ENCODE peak calls at places on chromosomes 3 and 15, in five cellular contexts. One of them, this sample, is unnamed.

GRCh38 chr15:38562278-38562677 is 2.3 kb downstream of the RASGRP1 start:
- DNase-seq in IMR-90: no peak
- DNase-seq in mesenchymal stem cell: no peak
- DNase-seq in trophoblast cell: no peak
- DNase-seq in H1: no peak
- DNase-seq in this sample: no peak

GRCh38 chr3:61650276-61650675 is 88.9 kb downstream of the PTPRG start:
- DNase-seq in IMR-90: peak
- DNase-seq in mesenchymal stem cell: no peak
- DNase-seq in trophoblast cell: no peak
- DNase-seq in H1: no peak
- DNase-seq in this sample: no peak

GRCh38 chr15:75036269-75036668 is 12.9 kb downstream of the PPCDC start:
- DNase-seq in IMR-90: no peak
- DNase-seq in mesenchymal stem cell: peak
- DNase-seq in trophoblast cell: peak
- DNase-seq in H1: peak
- DNase-seq in this sample: no peak

GRCh38 chr15:54159044-54159443 is 180.8 kb downstream of the UNC13C start:
- DNase-seq in IMR-90: no peak
- DNase-seq in mesenchymal stem cell: no peak
- DNase-seq in trophoblast cell: no peak
- DNase-seq in H1: no peak
- DNase-seq in this sample: no peak

GRCh38 chr15:67741313-67741712 is 84.0 kb upstream of the SKOR1 start:
- DNase-seq in IMR-90: no peak
- DNase-seq in mesenchymal stem cell: no peak
- DNase-seq in trophoblast cell: no peak
- DNase-seq in H1: no peak
- DNase-seq in this sample: no peak

GRCh38 chr3:9179826-9180763 is 69.4 kb downstream of the SRGAP3 start:
- DNase-seq in IMR-90: no peak
- DNase-seq in mesenchymal stem cell: no peak
- DNase-seq in trophoblast cell: no peak
- DNase-seq in H1: no peak
- DNase-seq in this sample: no peak

GRCh38 chr15:66898656-66899402 is 166.6 kb upstream of the SMAD3 start:
- DNase-seq in IMR-90: no peak
- DNase-seq in mesenchymal stem cell: no peak
- DNase-seq in trophoblast cell: no peak
- DNase-seq in H1: no peak
- DNase-seq in this sample: no peak

GRCh38 chr15:32781781-32782180 is 64.0 kb downstream of the GREM1 start:
- DNase-seq in IMR-90: no peak
- DNase-seq in mesenchymal stem cell: no peak
- DNase-seq in trophoblast cell: no peak
- DNase-seq in H1: no peak
- DNase-seq in this sample: no peak

GRCh38 chr3:171461087-171461917 is 1.1 kb upstream of the TNIK start:
- DNase-seq in IMR-90: peak
- DNase-seq in mesenchymal stem cell: no peak
- DNase-seq in trophoblast cell: peak
- DNase-seq in H1: peak
- DNase-seq in this sample: peak

GRCh38 chr3:172512363-172512762 is 10.9 kb downstream of the TNFSF10 start:
- DNase-seq in IMR-90: no peak
- DNase-seq in mesenchymal stem cell: peak
- DNase-seq in trophoblast cell: peak
- DNase-seq in H1: no peak
- DNase-seq in this sample: no peak

GRCh38 chr3:127546970-127547733 is 43.4 kb downstream of the TPRA1 start:
- DNase-seq in IMR-90: no peak
- DNase-seq in mesenchymal stem cell: no peak
- DNase-seq in trophoblast cell: no peak
- DNase-seq in H1: peak
- DNase-seq in this sample: no peak

GRCh38 chr3:183308746-183309145 is 55.7 kb downstream of the B3GNT5 start:
- DNase-seq in IMR-90: no peak
- DNase-seq in mesenchymal stem cell: no peak
- DNase-seq in trophoblast cell: no peak
- DNase-seq in H1: no peak
- DNase-seq in this sample: no peak

GRCh38 chr15:89101302-89102191 is 13.3 kb downstream of the ABHD2 start:
- DNase-seq in IMR-90: peak
- DNase-seq in mesenchymal stem cell: peak
- DNase-seq in trophoblast cell: peak
- DNase-seq in H1: no peak
- DNase-seq in this sample: no peak

GRCh38 chr3:128472462-128473179 is 5.9 kb upstream of the DNAJB8 start:
- DNase-seq in IMR-90: no peak
- DNase-seq in mesenchymal stem cell: no peak
- DNase-seq in trophoblast cell: no peak
- DNase-seq in H1: no peak
- DNase-seq in this sample: no peak

GRCh38 chr3:169203631-169204550 is 459.6 kb downstream of the MECOM start:
- DNase-seq in IMR-90: no peak
- DNase-seq in mesenchymal stem cell: no peak
- DNase-seq in trophoblast cell: no peak
- DNase-seq in H1: no peak
- DNase-seq in this sample: no peak

GRCh38 chr3:123067689-123068226 is 933 bp downstream of the PDIA5 start:
- DNase-seq in IMR-90: no peak
- DNase-seq in mesenchymal stem cell: no peak
- DNase-seq in trophoblast cell: peak
- DNase-seq in H1: no peak
- DNase-seq in this sample: no peak

GRCh38 chr3:174276826-174277225 is 582.3 kb upstream of the NAALADL2 start:
- DNase-seq in IMR-90: no peak
- DNase-seq in mesenchymal stem cell: no peak
- DNase-seq in trophoblast cell: no peak
- DNase-seq in H1: no peak
- DNase-seq in this sample: no peak

GRCh38 chr3:57889807-57890206 is 118.4 kb upstream of the FLNB start:
- DNase-seq in IMR-90: peak
- DNase-seq in mesenchymal stem cell: no peak
- DNase-seq in trophoblast cell: no peak
- DNase-seq in H1: no peak
- DNase-seq in this sample: no peak

GRCh38 chr3:81643721-81644120 is 117.7 kb downstream of the GBE1 start:
- DNase-seq in IMR-90: peak
- DNase-seq in mesenchymal stem cell: peak
- DNase-seq in trophoblast cell: no peak
- DNase-seq in H1: no peak
- DNase-seq in this sample: no peak

GRCh38 chr15:41966414-41966812 is 5.9 kb downstream of the EHD4 start:
- DNase-seq in IMR-90: no peak
- DNase-seq in mesenchymal stem cell: no peak
- DNase-seq in trophoblast cell: no peak
- DNase-seq in H1: no peak
- DNase-seq in this sample: no peak

GRCh38 chr15:70701891-70702568 is 61.3 kb downstream of the UACA start:
- DNase-seq in IMR-90: peak
- DNase-seq in mesenchymal stem cell: peak
- DNase-seq in trophoblast cell: no peak
- DNase-seq in H1: no peak
- DNase-seq in this sample: no peak

GRCh38 chr15:99121691-99122410 is 17.0 kb downstream of the SYNM start:
- DNase-seq in IMR-90: no peak
- DNase-seq in mesenchymal stem cell: no peak
- DNase-seq in trophoblast cell: no peak
- DNase-seq in H1: no peak
- DNase-seq in this sample: no peak

GRCh38 chr3:71189480-71189879 is 394.0 kb downstream of the FOXP1 start:
- DNase-seq in IMR-90: peak
- DNase-seq in mesenchymal stem cell: peak
- DNase-seq in trophoblast cell: no peak
- DNase-seq in H1: no peak
- DNase-seq in this sample: no peak

GRCh38 chr15:74786659-74787165 is 4.8 kb downstream of the CSK start:
- DNase-seq in IMR-90: no peak
- DNase-seq in mesenchymal stem cell: no peak
- DNase-seq in trophoblast cell: no peak
- DNase-seq in H1: no peak
- DNase-seq in this sample: no peak

GRCh38 chr3:36606871-36607765 is 157.2 kb downstream of the DCLK3 start:
- DNase-seq in IMR-90: no peak
- DNase-seq in mesenchymal stem cell: no peak
- DNase-seq in trophoblast cell: no peak
- DNase-seq in H1: no peak
- DNase-seq in this sample: no peak

GRCh38 chr3:70829101-70829500 is 516.7 kb upstream of the MDFIC2 start:
- DNase-seq in IMR-90: peak
- DNase-seq in mesenchymal stem cell: peak
- DNase-seq in trophoblast cell: no peak
- DNase-seq in H1: no peak
- DNase-seq in this sample: no peak

GRCh38 chr3:47542614-47543173 is 29.2 kb upstream of the ELP6 start:
- DNase-seq in IMR-90: peak
- DNase-seq in mesenchymal stem cell: no peak
- DNase-seq in trophoblast cell: no peak
- DNase-seq in H1: no peak
- DNase-seq in this sample: no peak

GRCh38 chr15:100941536-100941935 is 22.4 kb downstream of the LRRK1 start:
- DNase-seq in IMR-90: no peak
- DNase-seq in mesenchymal stem cell: no peak
- DNase-seq in trophoblast cell: no peak
- DNase-seq in H1: no peak
- DNase-seq in this sample: no peak

GRCh38 chr3:122687298-122687697 is 6.7 kb downstream of the PARP14 start:
- DNase-seq in IMR-90: no peak
- DNase-seq in mesenchymal stem cell: no peak
- DNase-seq in trophoblast cell: no peak
- DNase-seq in H1: no peak
- DNase-seq in this sample: no peak

GRCh38 chr3:194407423-194407822 is 8.4 kb upstream of the GP5 start:
- DNase-seq in IMR-90: peak
- DNase-seq in mesenchymal stem cell: peak
- DNase-seq in trophoblast cell: no peak
- DNase-seq in H1: no peak
- DNase-seq in this sample: no peak

GRCh38 chr3:18369561-18370185 is 55.5 kb downstream of the SATB1 start:
- DNase-seq in IMR-90: no peak
- DNase-seq in mesenchymal stem cell: no peak
- DNase-seq in trophoblast cell: peak
- DNase-seq in H1: no peak
- DNase-seq in this sample: no peak
- H3K4me3 ChIP-seq in IMR-90: no peak
- H3K4me3 ChIP-seq in mesenchymal stem cell: no peak
- H3K4me3 ChIP-seq in trophoblast cell: no peak
- H3K4me3 ChIP-seq in H1: no peak
- H3K4me3 ChIP-seq in this sample: no peak

GRCh38 chr3:88058593-88059379 is at the start of the genes CGGBP1 and ZNF654:
- DNase-seq in IMR-90: peak
- DNase-seq in mesenchymal stem cell: peak
- DNase-seq in trophoblast cell: peak
- DNase-seq in H1: peak
- DNase-seq in this sample: peak
- H3K14ac ChIP-seq in IMR-90: peak
- H3K14ac ChIP-seq in mesenchymal stem cell: no peak
- H3K14ac ChIP-seq in trophoblast cell: peak
- H3K14ac ChIP-seq in H1: peak
- H3K14ac ChIP-seq in this sample: peak

GRCh38 chr15:90320062-90320884 is 31.8 kb upstream of the ZNF774 start:
- DNase-seq in IMR-90: peak
- DNase-seq in mesenchymal stem cell: peak
- DNase-seq in trophoblast cell: peak
- DNase-seq in H1: peak
- DNase-seq in this sample: peak
- H3K4me3 ChIP-seq in IMR-90: no peak
- H3K4me3 ChIP-seq in mesenchymal stem cell: no peak
- H3K4me3 ChIP-seq in trophoblast cell: no peak
- H3K4me3 ChIP-seq in H1: peak
- H3K4me3 ChIP-seq in this sample: no peak

GRCh38 chr3:10251006-10251405 is 2.7 kb downstream of the TATDN2 start:
- DNase-seq in IMR-90: no peak
- DNase-seq in mesenchymal stem cell: no peak
- DNase-seq in trophoblast cell: no peak
- DNase-seq in H1: no peak
- DNase-seq in this sample: no peak

GRCh38 chr3:10247679-10248183 is 528 bp upstream of the TATDN2 start:
- DNase-seq in IMR-90: no peak
- DNase-seq in mesenchymal stem cell: no peak
- DNase-seq in trophoblast cell: no peak
- DNase-seq in H1: no peak
- DNase-seq in this sample: no peak

GRCh38 chr3:10248184-10248983 is at the start of gene TATDN2:
- DNase-seq in IMR-90: peak
- DNase-seq in mesenchymal stem cell: peak
- DNase-seq in trophoblast cell: peak
- DNase-seq in H1: peak
- DNase-seq in this sample: peak

GRCh38 chr3:10249833-10250232 is 1.6 kb downstream of the TATDN2 start:
- DNase-seq in IMR-90: peak
- DNase-seq in mesenchymal stem cell: peak
- DNase-seq in trophoblast cell: no peak
- DNase-seq in H1: no peak
- DNase-seq in this sample: no peak

DNA sequence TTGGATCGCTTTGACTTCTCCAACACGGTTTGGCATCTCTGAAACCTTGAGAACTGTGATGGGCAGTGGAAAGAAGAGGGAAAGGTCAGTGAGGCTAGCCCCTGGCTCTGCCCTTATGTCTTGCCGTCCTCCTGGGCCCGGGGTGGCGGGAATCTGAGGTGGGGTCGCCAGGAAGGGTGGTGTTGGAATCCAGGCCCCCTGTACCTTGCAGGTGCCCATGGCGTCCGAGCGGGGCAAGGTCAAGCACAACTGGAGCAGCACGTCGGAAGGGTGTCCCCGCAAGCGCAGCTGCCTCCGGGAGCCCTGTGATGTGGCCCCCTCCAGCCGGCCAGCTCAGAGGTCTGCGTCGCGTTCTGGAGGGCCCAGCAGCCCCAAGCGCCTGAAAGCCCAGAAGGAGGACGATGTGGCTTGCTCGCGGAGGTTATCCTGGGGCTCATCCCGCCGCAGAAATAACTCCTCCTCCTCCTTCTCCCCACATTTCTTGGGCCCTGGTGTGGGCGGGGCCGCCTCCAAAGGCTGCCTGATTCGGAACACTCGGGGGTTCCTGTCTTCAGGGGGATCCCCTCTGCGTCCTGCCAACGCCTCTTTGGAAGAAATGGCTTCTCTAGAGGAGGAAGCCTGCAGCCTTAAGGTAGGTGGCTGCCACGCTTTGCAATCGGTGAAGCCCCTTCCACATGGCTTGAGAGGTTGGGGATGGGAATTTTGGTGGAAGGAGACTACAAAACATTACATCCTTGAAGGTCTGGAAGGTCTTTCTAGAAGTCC is 907 bp downstream of the TATDN2 start:
- DNase-seq in IMR-90: peak
- DNase-seq in mesenchymal stem cell: peak
- DNase-seq in trophoblast cell: no peak
- DNase-seq in H1: peak
- DNase-seq in this sample: peak
- H3K14ac ChIP-seq in IMR-90: peak
- H3K14ac ChIP-seq in mesenchymal stem cell: no peak
- H3K14ac ChIP-seq in trophoblast cell: peak
- H3K14ac ChIP-seq in H1: no peak
- H3K14ac ChIP-seq in this sample: peak